ENCODE peak calls at places on chromosomes 5 and 9, in five cellular contexts. One of them, this sample, is unnamed.

GRCh38 chr9:89882876-89883275 is 278.1 kb downstream of the GADD45G start:
- DNase-seq in HTR-8/SVneo: no peak
- DNase-seq in sigmoid colon: peak; percentile 17
- DNase-seq in spleen: peak; percentile 1
- DNase-seq in brain microvascular endothelial cell: no peak
- DNase-seq in this sample: no peak

GRCh38 chr5:33439905-33440481 is 772 bp upstream of the TARS1 start:
- DNase-seq in HTR-8/SVneo: no peak
- DNase-seq in sigmoid colon: no peak
- DNase-seq in spleen: no peak
- DNase-seq in brain microvascular endothelial cell: no peak
- DNase-seq in this sample: no peak

GRCh38 chr5:91957671-91958070 is 574.6 kb upstream of the ARRDC3 start:
- DNase-seq in HTR-8/SVneo: no peak
- DNase-seq in sigmoid colon: no peak
- DNase-seq in spleen: no peak
- DNase-seq in brain microvascular endothelial cell: peak; percentile 72
- DNase-seq in this sample: no peak

GRCh38 chr5:148910686-148911361 is 84.4 kb downstream of the ADRB2 start:
- DNase-seq in HTR-8/SVneo: peak; percentile 35
- DNase-seq in sigmoid colon: no peak
- DNase-seq in spleen: peak; percentile 80
- DNase-seq in brain microvascular endothelial cell: peak; percentile 43
- DNase-seq in this sample: peak; percentile 8

GRCh38 chr9:89422151-89422918 is 75.6 kb downstream of the SEMA4D start:
- DNase-seq in HTR-8/SVneo: peak; percentile 45
- DNase-seq in sigmoid colon: no peak
- DNase-seq in spleen: peak; percentile 74
- DNase-seq in brain microvascular endothelial cell: peak; percentile 43
- DNase-seq in this sample: no peak

GRCh38 chr5:79261907-79262306 is 26.0 kb downstream of the JMY start:
- DNase-seq in HTR-8/SVneo: no peak
- DNase-seq in sigmoid colon: no peak
- DNase-seq in spleen: no peak
- DNase-seq in brain microvascular endothelial cell: no peak
- DNase-seq in this sample: no peak

GRCh38 chr9:89463986-89464901 is 33.7 kb downstream of the SEMA4D start:
- DNase-seq in HTR-8/SVneo: no peak
- DNase-seq in sigmoid colon: peak; percentile 52
- DNase-seq in spleen: peak; percentile 88
- DNase-seq in brain microvascular endothelial cell: no peak
- DNase-seq in this sample: no peak

GRCh38 chr9:134633362-134634142 is 8.1 kb upstream of the COL5A1 start:
- DNase-seq in HTR-8/SVneo: no peak
- DNase-seq in sigmoid colon: peak; percentile 58
- DNase-seq in spleen: peak; percentile 48
- DNase-seq in brain microvascular endothelial cell: no peak
- DNase-seq in this sample: no peak

GRCh38 chr5:109740329-109740728 is 50.6 kb downstream of the MAN2A1 start:
- DNase-seq in HTR-8/SVneo: peak; percentile 5
- DNase-seq in sigmoid colon: no peak
- DNase-seq in spleen: no peak
- DNase-seq in brain microvascular endothelial cell: peak; percentile 12
- DNase-seq in this sample: no peak

GRCh38 chr9:133711428-133712220 is 26.5 kb downstream of the SARDH start:
- DNase-seq in HTR-8/SVneo: peak; percentile 60
- DNase-seq in sigmoid colon: peak; percentile 54
- DNase-seq in spleen: peak; percentile 75
- DNase-seq in brain microvascular endothelial cell: peak; percentile 90
- DNase-seq in this sample: no peak

GRCh38 chr5:3252235-3252634 is 343.4 kb upstream of the IRX1 start:
- DNase-seq in HTR-8/SVneo: no peak
- DNase-seq in sigmoid colon: no peak
- DNase-seq in spleen: no peak
- DNase-seq in brain microvascular endothelial cell: no peak
- DNase-seq in this sample: no peak

GRCh38 chr5:131164161-131164930 is 710 bp downstream of the HINT1 start:
- DNase-seq in HTR-8/SVneo: peak; percentile 59
- DNase-seq in sigmoid colon: peak; percentile 86
- DNase-seq in spleen: peak; percentile 93
- DNase-seq in brain microvascular endothelial cell: peak; percentile 79
- DNase-seq in this sample: peak; percentile 81

GRCh38 chr5:143248822-143249579 is 154.5 kb downstream of the NR3C1 start:
- DNase-seq in HTR-8/SVneo: no peak
- DNase-seq in sigmoid colon: no peak
- DNase-seq in spleen: no peak
- DNase-seq in brain microvascular endothelial cell: peak; percentile 62
- DNase-seq in this sample: peak; percentile 8

GRCh38 chr5:154107729-154108128 is 69.0 kb downstream of the MFAP3 start:
- DNase-seq in HTR-8/SVneo: no peak
- DNase-seq in sigmoid colon: no peak
- DNase-seq in spleen: no peak
- DNase-seq in brain microvascular endothelial cell: no peak
- DNase-seq in this sample: peak; percentile 34

GRCh38 chr5:141869514-141869913 is 8.7 kb downstream of the PCDH1 start:
- DNase-seq in HTR-8/SVneo: no peak
- DNase-seq in sigmoid colon: no peak
- DNase-seq in spleen: peak; percentile 65
- DNase-seq in brain microvascular endothelial cell: no peak
- DNase-seq in this sample: no peak

GRCh38 chr5:77231470-77232138 is 21.1 kb downstream of the PDE8B start:
- DNase-seq in HTR-8/SVneo: no peak
- DNase-seq in sigmoid colon: no peak
- DNase-seq in spleen: no peak
- DNase-seq in brain microvascular endothelial cell: no peak
- DNase-seq in this sample: no peak

GRCh38 chr9:114050226-114050568 is 27.9 kb downstream of the AMBP start:
- DNase-seq in HTR-8/SVneo: no peak
- DNase-seq in sigmoid colon: no peak
- DNase-seq in spleen: peak; percentile 22
- DNase-seq in brain microvascular endothelial cell: no peak
- DNase-seq in this sample: no peak

GRCh38 chr5:130164966-130165365 is 260.7 kb downstream of the CHSY3 start:
- DNase-seq in HTR-8/SVneo: no peak
- DNase-seq in sigmoid colon: no peak
- DNase-seq in spleen: no peak
- DNase-seq in brain microvascular endothelial cell: peak; percentile 55
- DNase-seq in this sample: no peak

GRCh38 chr9:123883634-123884033 is 46.3 kb downstream of the DENND1A start:
- DNase-seq in HTR-8/SVneo: no peak
- DNase-seq in sigmoid colon: no peak
- DNase-seq in spleen: no peak
- DNase-seq in brain microvascular endothelial cell: no peak
- DNase-seq in this sample: no peak

GRCh38 chr9:37156781-37157356 is 36.5 kb downstream of the ZCCHC7 start:
- DNase-seq in HTR-8/SVneo: no peak
- DNase-seq in sigmoid colon: no peak
- DNase-seq in spleen: no peak
- DNase-seq in brain microvascular endothelial cell: peak; percentile 52
- DNase-seq in this sample: no peak

GRCh38 chr5:122656107-122656506 is 118.8 kb upstream of the SNX2 start:
- DNase-seq in HTR-8/SVneo: peak; percentile 4
- DNase-seq in sigmoid colon: no peak
- DNase-seq in spleen: no peak
- DNase-seq in brain microvascular endothelial cell: no peak
- DNase-seq in this sample: no peak

GRCh38 chr5:119274767-119275130 is 81.1 kb upstream of the TNFAIP8 start:
- DNase-seq in HTR-8/SVneo: peak; percentile 36
- DNase-seq in sigmoid colon: no peak
- DNase-seq in spleen: no peak
- DNase-seq in brain microvascular endothelial cell: peak; percentile 74
- DNase-seq in this sample: peak; percentile 35

GRCh38 chr9:95499847-95500246 is 16.9 kb downstream of the PTCH1 start:
- DNase-seq in HTR-8/SVneo: no peak
- DNase-seq in sigmoid colon: no peak
- DNase-seq in spleen: no peak
- DNase-seq in brain microvascular endothelial cell: no peak
- DNase-seq in this sample: no peak

GRCh38 chr9:122095010-122095767 is 2.1 kb upstream of the TTLL11 start:
- DNase-seq in HTR-8/SVneo: peak; percentile 40
- DNase-seq in sigmoid colon: peak; percentile 21
- DNase-seq in spleen: no peak
- DNase-seq in brain microvascular endothelial cell: peak; percentile 72
- DNase-seq in this sample: peak; percentile 78

GRCh38 chr9:69745716-69746538 is 13.9 kb downstream of the PTAR1 start:
- DNase-seq in HTR-8/SVneo: no peak
- DNase-seq in sigmoid colon: no peak
- DNase-seq in spleen: no peak
- DNase-seq in brain microvascular endothelial cell: no peak
- DNase-seq in this sample: peak; percentile 17

GRCh38 chr5:113612060-113612496 is 98.6 kb downstream of the YTHDC2 start:
- DNase-seq in HTR-8/SVneo: peak; percentile 24
- DNase-seq in sigmoid colon: no peak
- DNase-seq in spleen: no peak
- DNase-seq in brain microvascular endothelial cell: no peak
- DNase-seq in this sample: peak; percentile 52

GRCh38 chr5:926416-927171 is 33.9 kb downstream of the TRIP13 start:
- DNase-seq in HTR-8/SVneo: no peak
- DNase-seq in sigmoid colon: peak; percentile 71
- DNase-seq in spleen: peak; percentile 73
- DNase-seq in brain microvascular endothelial cell: no peak
- DNase-seq in this sample: peak; percentile 64

GRCh38 chr9:14258840-14259239 is 55.1 kb downstream of the NFIB start:
- DNase-seq in HTR-8/SVneo: no peak
- DNase-seq in sigmoid colon: no peak
- DNase-seq in spleen: no peak
- DNase-seq in brain microvascular endothelial cell: peak; percentile 67
- DNase-seq in this sample: no peak

GRCh38 chr9:27150758-27151431 is 41.9 kb downstream of the TEK start:
- DNase-seq in HTR-8/SVneo: no peak
- DNase-seq in sigmoid colon: no peak
- DNase-seq in spleen: no peak
- DNase-seq in brain microvascular endothelial cell: no peak
- DNase-seq in this sample: no peak

GRCh38 chr5:119537704-119538103 is 85.4 kb downstream of the HSD17B4 start:
- DNase-seq in HTR-8/SVneo: no peak
- DNase-seq in sigmoid colon: no peak
- DNase-seq in spleen: no peak
- DNase-seq in brain microvascular endothelial cell: peak; percentile 74
- DNase-seq in this sample: no peak

GRCh38 chr9:126719677-126720435 is 85.0 kb upstream of the ZBTB43 start:
- DNase-seq in HTR-8/SVneo: peak; percentile 34
- DNase-seq in sigmoid colon: peak; percentile 85
- DNase-seq in spleen: peak; percentile 96
- DNase-seq in brain microvascular endothelial cell: peak; percentile 79
- DNase-seq in this sample: peak; percentile 91